ENCODE peak calls at places on chromosomes 13 and 19, in four cellular contexts. D, K, I and F are unnamed samples.

GRCh38 chr13:30157616-30157993 is 149.7 kb downstream of the KATNAL1 start:
- DNase-seq in D (no peak), I (no peak), K (no peak), F (no peak)

GRCh38 chr19:41511628-41512027 is 64.3 kb upstream of the CEACAM21 start:
- DNase-seq in K (no peak), D (no peak), I (no peak), F (no peak)

GRCh38 chr19:18588611-18589379 is at the start of gene REX1BD:
- DNase-seq in I (peak; percentile 96), D (peak; percentile 75), K (no peak), F (peak; percentile 75)

GRCh38 chr13:35866801-35867200 is 264.4 kb downstream of the DCLK1 start:
- DNase-seq in D (no peak), I (peak; percentile 69), K (no peak), F (no peak)

GRCh38 chr19:54137913-54138776 is 583 bp downstream of the CNOT3 start:
- DNase-seq in I (peak; percentile 73), K (no peak), D (no peak), F (no peak)

GRCh38 chr19:18396471-18397241 is 766 bp downstream of the LRRC25 start:
- DNase-seq in D (no peak), I (no peak), K (no peak), F (no peak)

GRCh38 chr13:77820431-77821149 is 98.0 kb downstream of the EDNRB start:
- DNase-seq in I (no peak), K (no peak), D (peak; percentile 8), F (no peak)

GRCh38 chr19:32316034-32316433 is 29.4 kb upstream of the ZNF507 start:
- DNase-seq in I (no peak), D (no peak), K (no peak), F (no peak)

GRCh38 chr13:77733674-77734073 is 36.2 kb downstream of the SLAIN1 start:
- DNase-seq in D (no peak), K (no peak), I (no peak), F (no peak)

GRCh38 chr19:34184880-34185491 is 12.7 kb downstream of the LSM14A start:
- DNase-seq in K (no peak), D (no peak), I (no peak), F (no peak)

GRCh38 chr13:19818223-19818842 is 35.6 kb upstream of the PSPC1 start:
- DNase-seq in I (peak; percentile 73), D (peak; percentile 25), K (peak; percentile 7), F (no peak)

GRCh38 chr13:46184277-46184699 is 2.3 kb upstream of the LCP1 start:
- DNase-seq in K (peak; percentile 10), I (peak; percentile 67), D (peak; percentile 43), F (no peak)

GRCh38 chr19:6475321-6476108 is 6.1 kb downstream of the DENND1C start:
- DNase-seq in I (no peak), D (no peak), K (no peak), F (no peak)

GRCh38 chr13:35888327-35888940 is 242.7 kb downstream of the DCLK1 start:
- DNase-seq in K (no peak), I (no peak), D (peak; percentile 20), F (peak; percentile 15)

GRCh38 chr19:4913996-4914735 is 4.9 kb downstream of the UHRF1 start:
- DNase-seq in I (no peak), D (peak; percentile 19), K (no peak), F (peak; percentile 7)

GRCh38 chr13:49086711-49087110 is 111.0 kb downstream of the FNDC3A start:
- DNase-seq in K (no peak), I (no peak), D (peak; percentile 78), F (peak; percentile 74)

GRCh38 chr19:2523630-2524311 is 47.8 kb downstream of the GADD45B start:
- DNase-seq in D (no peak), K (peak; percentile 69), I (peak; percentile 33), F (peak; percentile 90)

GRCh38 chr13:51283361-51283760 is 56.1 kb upstream of the SERPINE3 start:
- DNase-seq in I (no peak), K (no peak), D (peak; percentile 2), F (peak; percentile 15)

GRCh38 chr13:114090476-114090875 is 41.9 kb downstream of the RASA3 start:
- DNase-seq in K (no peak), D (no peak), I (no peak), F (no peak)

GRCh38 chr13:29498426-29499040 is 97.0 kb downstream of the SLC7A1 start:
- DNase-seq in K (no peak), D (no peak), I (no peak), F (no peak)

GRCh38 chr19:50357178-50358100 is 8.0 kb downstream of the NAPSA start:
- DNase-seq in K (peak; percentile 68), D (peak; percentile 82), I (peak; percentile 91), F (peak; percentile 47)

GRCh38 chr19:31666126-31666525 is 316.9 kb upstream of the TSHZ3 start:
- DNase-seq in K (no peak), I (no peak), D (no peak), F (peak; percentile 19)

GRCh38 chr19:20863176-20863575 is 59.9 kb upstream of the ZNF85 start:
- DNase-seq in D (no peak), I (no peak), K (no peak), F (no peak)

GRCh38 chr13:94993608-94994007 is 281.3 kb upstream of the SOX21 start:
- DNase-seq in D (no peak), I (no peak), K (no peak), F (no peak)

GRCh38 chr19:15175609-15176008 is 25.2 kb downstream of the NOTCH3 start:
- DNase-seq in I (no peak), K (no peak), D (no peak), F (no peak)

GRCh38 chr19:4831351-4832340 is at the start of gene TICAM1:
- DNase-seq in K (peak; percentile 48), I (peak; percentile 93), D (peak; percentile 63), F (peak; percentile 40)

GRCh38 chr13:98822238-98822606 is 69.8 kb upstream of the SLC15A1 start:
- DNase-seq in K (no peak), I (no peak), D (no peak), F (peak; percentile 39)

GRCh38 chr19:13959141-13959961 is 7.0 kb downstream of the DCAF15 start:
- DNase-seq in K (no peak), D (no peak), I (no peak), F (no peak)

GRCh38 chr19:48991823-48992570 is 1.1 kb downstream of the GYS1 start:
- DNase-seq in K (peak; percentile 75), I (peak; percentile 82), D (peak; percentile 66), F (peak; percentile 81)

GRCh38 chr19:8441725-8442544 is 2.8 kb upstream of the HNRNPM start:
- DNase-seq in I (no peak), D (no peak), K (no peak), F (no peak)

GRCh38 chr19:43636121-43636683 is 3.4 kb downstream of the CADM4 start:
- DNase-seq in K (no peak), I (no peak), D (no peak), F (no peak)

GRCh38 chr13:111792956-111793355 is 274.0 kb upstream of the SOX1 start:
- DNase-seq in D (peak; percentile 0), K (no peak), I (no peak), F (no peak)

GRCh38 chr19:13825489-13826475 is 30.5 kb downstream of the ZSWIM4 start:
- DNase-seq in K (no peak), D (peak; percentile 49), I (no peak), F (no peak)

GRCh38 chr19:53157601-53158000 is 1.3 kb downstream of the ZNF347 start:
- DNase-seq in I (peak; percentile 61), D (peak; percentile 25), K (no peak), F (peak; percentile 23)

GRCh38 chr13:102333320-102334181 is 68.3 kb downstream of the FGF14 start:
- DNase-seq in I (no peak), D (no peak), K (no peak), F (no peak)

GRCh38 chr19:51786651-51787494 is 8.1 kb upstream of the FPR3 start:
- DNase-seq in I (no peak), K (no peak), D (no peak), F (no peak)
- H3K27ac ChIP-seq in I (no peak overlapping the region), K (no peak overlapping the region), D (no peak overlapping the region), F (no peak overlapping the region)

DNA sequence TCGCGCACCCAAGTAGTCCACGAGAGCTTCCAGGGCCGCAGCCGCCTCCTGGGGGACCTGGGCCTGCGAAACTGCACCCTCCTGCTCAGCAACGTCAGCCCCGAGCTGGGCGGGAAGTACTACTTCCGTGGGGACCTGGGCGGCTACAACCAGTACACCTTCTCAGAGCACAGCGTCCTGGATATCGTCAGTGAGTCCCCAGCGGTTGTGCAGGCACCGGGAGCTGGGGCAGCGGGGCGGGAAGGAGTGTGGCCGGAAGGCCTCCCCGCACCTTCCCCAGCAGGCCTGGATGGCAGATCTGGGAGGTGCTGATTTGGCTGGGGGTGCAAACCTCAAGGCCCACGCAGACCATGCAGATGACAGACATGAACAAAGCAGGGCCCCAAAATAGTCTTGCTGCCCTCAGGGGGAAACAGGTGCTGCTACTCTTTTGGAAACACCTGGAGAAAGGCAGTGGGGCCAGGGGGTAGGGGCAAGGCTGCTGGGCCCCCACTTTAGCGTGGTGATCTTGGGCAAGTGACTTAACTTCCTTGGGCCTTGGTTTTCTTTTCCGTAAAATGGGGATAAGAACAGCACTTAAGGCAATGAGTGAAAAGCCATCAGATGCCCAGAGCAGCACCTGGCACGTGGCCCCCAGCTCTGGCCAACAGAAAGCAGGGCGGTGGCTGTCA is 4.0 kb downstream of the MAG start:
- DNase-seq in D (no peak), K (no peak), I (no peak), F (no peak)
- H3K4me3 ChIP-seq in D (no peak overlapping the region), K (no peak overlapping the region), I (no peak overlapping the region), F (no peak overlapping the region)

GRCh38 chr19:45676851-45677263 is 8.8 kb downstream of the GIPR start:
- DNase-seq in D (no peak), K (no peak), I (peak; percentile 64), F (no peak)

GRCh38 chr19:45682908-45683307 is 8.8 kb downstream of the SNRPD2 start:
- DNase-seq in I (no peak), D (no peak), K (no peak), F (no peak)

GRCh38 chr19:45681391-45682015 is 10.2 kb downstream of the SNRPD2 start:
- DNase-seq in I (peak; percentile 92), D (peak; percentile 90), K (peak; percentile 93), F (peak; percentile 62)

GRCh38 chr19:45682117-45682516 is 9.6 kb downstream of the SNRPD2 start:
- DNase-seq in I (no peak), D (no peak), K (no peak), F (no peak)

DNA sequence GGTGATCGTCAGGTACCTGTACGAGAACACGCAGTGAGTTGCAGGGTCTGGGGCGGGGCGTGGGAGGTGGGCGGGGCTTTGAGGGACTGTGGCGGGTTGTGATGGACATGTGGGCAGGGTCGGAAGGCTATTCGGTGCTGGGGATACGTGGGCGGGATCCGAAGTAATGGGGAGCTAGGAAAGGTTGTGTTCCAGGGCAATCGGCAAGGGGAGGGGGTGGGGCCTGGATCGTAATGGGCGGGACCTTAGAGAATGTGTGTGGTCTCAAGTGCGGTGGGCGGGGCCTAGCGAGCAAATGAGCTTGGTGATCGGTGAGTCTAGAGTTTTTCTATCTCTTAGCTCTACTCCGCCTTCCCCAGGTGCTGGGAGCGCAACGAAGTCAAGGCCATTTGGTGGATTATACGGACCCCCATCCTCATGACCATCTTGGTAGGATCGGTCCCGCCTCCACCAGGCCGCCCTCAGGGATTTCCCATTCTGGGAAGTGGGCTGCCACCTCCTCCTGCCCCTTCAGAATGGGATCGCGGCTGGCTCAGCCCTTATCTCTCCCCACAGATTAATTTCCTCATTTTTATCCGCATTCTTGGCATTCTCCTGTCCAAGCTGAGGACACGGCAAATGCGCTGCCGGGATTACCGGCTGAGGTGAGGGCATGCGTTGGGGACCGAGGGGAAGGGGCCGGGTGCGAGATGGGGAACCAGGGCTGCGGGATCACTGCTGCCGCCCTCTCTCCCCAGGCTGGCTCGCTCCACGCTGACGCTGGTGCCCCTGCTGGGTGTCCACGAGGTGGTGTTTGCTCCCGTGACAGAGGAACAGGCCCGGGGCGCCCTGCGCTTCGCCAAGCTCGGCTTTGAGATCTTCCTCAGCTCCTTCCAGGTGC is 9.6 kb downstream of the GIPR start:
- DNase-seq in D (peak; percentile 92), K (peak; percentile 93), I (peak; percentile 89), F (peak; percentile 69)
- H3K27ac ChIP-seq in D (no peak overlapping the region), K (peak overlapping the region; percentile 12), I (no peak overlapping the region), F (no peak overlapping the region)

GRCh38 chr13:106375085-106375484 is 160.4 kb downstream of the EFNB2 start:
- DNase-seq in I (no peak), D (no peak), K (no peak), F (no peak)
- H3K4me3 ChIP-seq in I (no peak overlapping the region), D (no peak overlapping the region), K (no peak overlapping the region), F (no peak overlapping the region)